ENCODE peak calls at places on chromosomes 4 and X, in nine cellular contexts. D, W, F, X, V, U, L, Y and O are unnamed samples.
A peak's percentile ranks its signal among the peaks of the same experiment; 100 is the strongest.

GRCh38 chrX:78119521-78120227 is 15.6 kb downstream of the PGK1 start:
- DNase-seq in F (no peak), X (no peak), Y (no peak), L (no peak), V (no peak), W (no peak), D (no peak), U (no peak), O (no peak)

GRCh38 chr4:41258783-41259182 is 2.1 kb downstream of the UCHL1 start:
- DNase-seq in W (peak; percentile 41), Y (no peak), L (no peak), X (peak; percentile 86), U (peak; percentile 39), F (peak; percentile 60), D (no peak), V (no peak), O (peak; percentile 75)

GRCh38 chr4:123453006-123453685 is 56.6 kb downstream of the SPRY1 start:
- DNase-seq in F (peak; percentile 76), W (no peak), U (no peak), V (no peak), Y (no peak), L (no peak), X (peak; percentile 43), D (no peak), O (no peak)

GRCh38 chr4:141971854-141972253 is 335.5 kb downstream of the IL15 start:
- DNase-seq in F (no peak), Y (no peak), U (no peak), V (no peak), W (no peak), X (no peak), D (no peak), L (no peak), O (peak; percentile 14)

GRCh38 chr4:38985363-38986065 is 46.7 kb downstream of the TMEM156 start:
- DNase-seq in D (no peak), Y (no peak), W (no peak), L (no peak), X (no peak), F (no peak), U (no peak), V (no peak), O (no peak)

GRCh38 chr4:64272432-64272831 is 136.8 kb downstream of the TECRL start:
- DNase-seq in U (no peak), L (no peak), F (no peak), D (peak; percentile 18), V (no peak), Y (no peak), X (no peak), W (peak; percentile 30), O (no peak)

GRCh38 chr4:5683566-5683965 is 24.8 kb downstream of the EVC2 start:
- DNase-seq in F (no peak), D (no peak), W (no peak), X (no peak), U (no peak), V (no peak), Y (peak; percentile 50), L (no peak), O (no peak)

GRCh38 chr4:119946359-119946758 is 120.3 kb downstream of the MAD2L1 start:
- DNase-seq in D (no peak), X (peak; percentile 39), W (no peak), Y (no peak), U (no peak), V (no peak), F (no peak), L (no peak), O (no peak)

GRCh38 chr4:82891728-82892466 is 944 bp upstream of the SEC31A start:
- DNase-seq in Y (no peak), D (no peak), L (no peak), V (no peak), F (no peak), U (no peak), X (peak; percentile 35), W (no peak), O (no peak)

GRCh38 chr4:178316211-178316610 is 874.0 kb upstream of the AGA start:
- DNase-seq in V (no peak), Y (no peak), L (no peak), U (no peak), X (no peak), F (no peak), D (no peak), W (no peak), O (no peak)

GRCh38 chrX:134544614-134545255 is 84.8 kb downstream of the HPRT1 start:
- DNase-seq in F (no peak), D (no peak), V (no peak), U (peak; percentile 48), Y (no peak), W (peak; percentile 36), X (no peak), L (no peak), O (no peak)

GRCh38 chr4:139511320-139511719 is 44.7 kb downstream of the SETD7 start:
- DNase-seq in F (peak; percentile 64), L (no peak), Y (no peak), D (no peak), V (no peak), U (no peak), W (no peak), X (no peak), O (peak; percentile 89)

GRCh38 chr4:78666830-78667258 is 109.3 kb upstream of the BMP2K start:
- DNase-seq in Y (no peak), L (no peak), X (no peak), U (no peak), V (no peak), D (no peak), W (no peak), F (no peak), O (no peak)

GRCh38 chr4:6960154-6960553 is 50.5 kb downstream of the TBC1D14 start:
- DNase-seq in Y (no peak), L (no peak), W (no peak), V (no peak), X (no peak), D (no peak), F (no peak), U (no peak), O (no peak)

GRCh38 chrX:15151267-15152196 is 118.4 kb downstream of the ASB9 start:
- DNase-seq in X (no peak), F (no peak), L (no peak), U (no peak), W (no peak), D (no peak), V (no peak), Y (no peak), O (no peak)

GRCh38 chrX:95875661-95876060 is 809.0 kb upstream of the DIAPH2 start:
- DNase-seq in W (no peak), Y (no peak), D (no peak), V (no peak), F (no peak), L (no peak), U (no peak), X (no peak), O (no peak)

GRCh38 chr4:89482248-89482647 is 174.6 kb upstream of the GPRIN3 start:
- DNase-seq in Y (no peak), L (no peak), U (peak; percentile 45), X (peak; percentile 53), D (no peak), W (peak; percentile 39), V (no peak), F (peak; percentile 14), O (peak; percentile 33)
- TF ChIP-seq CTCF in Y (no peak), L (no peak), U (peak; percentile 25), X (peak; percentile 41), D (no peak), W (peak; percentile 62), V (no peak), F (no peak), O (peak; percentile 39)

DNA sequence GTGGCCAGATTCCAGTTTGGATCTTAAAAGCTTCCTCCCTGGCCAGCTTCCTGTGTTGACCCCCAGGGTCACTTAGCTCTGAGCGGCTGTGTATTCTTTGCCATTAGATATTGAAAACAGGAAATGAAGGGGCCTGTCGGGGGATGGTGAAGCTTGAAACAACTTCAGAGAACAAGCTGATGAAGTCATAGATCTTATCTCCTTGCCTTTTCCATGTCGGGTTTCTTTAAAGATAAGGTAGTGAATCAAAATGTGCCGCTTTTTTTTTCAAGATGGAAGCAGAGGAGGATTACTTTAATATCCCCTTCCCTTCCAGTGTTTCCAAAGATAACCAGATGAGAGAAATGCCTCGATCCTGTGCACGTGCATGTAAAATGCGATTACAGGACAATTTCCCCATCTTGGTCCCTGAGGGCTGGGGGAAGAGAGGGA is 508.5 kb downstream of the MID1IP1 start:
- DNase-seq in D (no peak), W (no peak), V (peak; percentile 5), L (no peak), Y (no peak), F (peak; percentile 53), U (no peak), X (no peak), O (peak; percentile 14)
- H3K4me1 ChIP-seq in D (peaks cover 22% of the 10 kb centered on the region), W (no peaks in the 10 kb centered on the region), V (peaks cover 46% of the 10 kb centered on the region), L (no peaks in the 10 kb centered on the region), Y (no peaks in the 10 kb centered on the region), F (peaks cover 16% of the 10 kb centered on the region), U (peaks cover 14% of the 10 kb centered on the region), X (no peaks in the 10 kb centered on the region), O (peaks cover 4% of the 10 kb centered on the region)

GRCh38 chr4:98642991-98643426 is 15.4 kb downstream of the TSPAN5 start:
- DNase-seq in D (no peak), X (peak; percentile 89), Y (no peak), U (no peak), W (no peak), F (peak; percentile 81), V (no peak), L (no peak), O (no peak)

GRCh38 chr4:98639523-98639922 is 18.9 kb downstream of the TSPAN5 start:
- DNase-seq in V (no peak), W (no peak), U (no peak), L (no peak), X (peak; percentile 19), F (no peak), Y (no peak), D (no peak), O (no peak)

GRCh38 chr4:98639108-98639507 is 19.3 kb downstream of the TSPAN5 start:
- DNase-seq in W (no peak), L (no peak), Y (no peak), U (no peak), F (no peak), D (no peak), X (no peak), V (no peak), O (no peak)

GRCh38 chr4:98641906-98642668 is 16.3 kb downstream of the TSPAN5 start:
- DNase-seq in W (no peak), L (no peak), Y (no peak), U (no peak), F (no peak), V (no peak), D (no peak), X (no peak), O (no peak)

DNA sequence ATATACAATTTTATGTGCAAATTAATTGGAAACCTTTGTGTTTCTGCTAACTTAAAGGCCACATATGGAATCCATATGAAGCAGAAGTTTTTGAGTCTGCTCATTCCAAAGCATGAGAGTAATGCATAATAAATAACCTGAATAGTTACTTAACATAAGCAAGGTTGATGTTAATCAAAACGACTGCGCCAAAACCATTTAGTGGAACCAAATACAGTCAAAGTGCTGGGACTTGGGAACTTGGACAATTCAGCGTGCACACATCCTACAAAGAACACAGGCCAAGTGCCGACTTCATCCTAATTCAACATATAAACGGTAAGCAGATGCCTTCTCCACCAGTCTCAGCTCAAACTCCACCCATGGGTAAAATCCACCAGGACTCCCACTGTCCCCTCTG is 17.0 kb downstream of the TSPAN5 start:
- DNase-seq in V (no peak), W (no peak), D (no peak), L (no peak), X (peak; percentile 56), Y (no peak), F (no peak), U (no peak), O (no peak)
- H3K27ac ChIP-seq in V (no peak overlapping the region), W (no peak overlapping the region), D (no peak overlapping the region), L (no peak overlapping the region), X (peak overlapping the region; percentile 4), Y (no peak overlapping the region), F (no peak overlapping the region), U (no peak overlapping the region), O (no peak overlapping the region)

GRCh38 chrX:151004085-151004484 is 20.9 kb downstream of the HMGB3 start:
- DNase-seq in X (peak; percentile 2), W (no peak), D (no peak), F (no peak), V (no peak), U (no peak), Y (no peak), L (no peak), O (no peak)
- TF ChIP-seq CTCF in X (peak; percentile 15), W (peak; percentile 46), D (no peak), F (no peak), V (no peak), U (no peak), Y (no peak), L (no peak), O (peak; percentile 31)